ENCODE peak calls at places on chromosomes 11 and 22, in four cellular contexts. R, B, A and P are unnamed samples.

GRCh38 chr11:60791534-60791933 is 6.4 kb downstream of the MS4A10 start:
- DNase-seq in R (no peak), B (no peak), A (no peak), P (no peak)

GRCh38 chr11:108914981-108915380 is 250.1 kb downstream of the DDX10 start:
- DNase-seq in R (no peak), B (no peak), A (no peak), P (no peak)

GRCh38 chr11:60971520-60971919 is at the start of gene CD6:
- DNase-seq in R (no peak), B (no peak), A (no peak), P (no peak)

GRCh38 chr11:37502202-37502601 is 904.2 kb upstream of the RAG2 start:
- DNase-seq in R (no peak), B (no peak), A (no peak), P (no peak)

GRCh38 chr22:19292262-19293230 is 1.0 kb upstream of the CLTCL1 start:
- DNase-seq in R (no peak), B (peak), A (peak), P (peak)

GRCh38 chr11:5488798-5489399 is 414 bp downstream of the OR52D1 start:
- DNase-seq in R (no peak), B (no peak), A (no peak), P (no peak)

GRCh38 chr11:36500315-36500721 is 9.8 kb downstream of the TRAF6 start:
- DNase-seq in R (no peak), B (no peak), A (no peak), P (no peak)

GRCh38 chr11:63682045-63682915 is 980 bp downstream of the RTN3 start:
- DNase-seq in R (no peak), B (no peak), A (no peak), P (no peak)

GRCh38 chr11:15114501-15115475 is at the start of gene INSC:
- DNase-seq in R (no peak), B (no peak), A (no peak), P (peak)

GRCh38 chr22:40276877-40277823 is 69.2 kb upstream of the ADSL start:
- DNase-seq in R (no peak), B (no peak), A (peak), P (no peak)

GRCh38 chr11:10451399-10452116 is 3.5 kb upstream of the AMPD3 start:
- DNase-seq in R (no peak), B (no peak), A (no peak), P (no peak)

GRCh38 chr11:26621147-26621546 is 49.1 kb upstream of the MUC15 start:
- DNase-seq in R (no peak), B (no peak), A (no peak), P (no peak)

GRCh38 chr11:36345084-36345511 is 49.0 kb downstream of the PRR5L start:
- DNase-seq in R (no peak), B (no peak), A (no peak), P (no peak)

GRCh38 chr11:45089845-45090499 is 56.5 kb upstream of the PRDM11 start:
- DNase-seq in R (no peak), B (no peak), A (no peak), P (no peak)

GRCh38 chr11:128774593-128774992 is 80.7 kb downstream of the FLI1 start:
- DNase-seq in R (no peak), B (no peak), A (no peak), P (no peak)

DNA sequence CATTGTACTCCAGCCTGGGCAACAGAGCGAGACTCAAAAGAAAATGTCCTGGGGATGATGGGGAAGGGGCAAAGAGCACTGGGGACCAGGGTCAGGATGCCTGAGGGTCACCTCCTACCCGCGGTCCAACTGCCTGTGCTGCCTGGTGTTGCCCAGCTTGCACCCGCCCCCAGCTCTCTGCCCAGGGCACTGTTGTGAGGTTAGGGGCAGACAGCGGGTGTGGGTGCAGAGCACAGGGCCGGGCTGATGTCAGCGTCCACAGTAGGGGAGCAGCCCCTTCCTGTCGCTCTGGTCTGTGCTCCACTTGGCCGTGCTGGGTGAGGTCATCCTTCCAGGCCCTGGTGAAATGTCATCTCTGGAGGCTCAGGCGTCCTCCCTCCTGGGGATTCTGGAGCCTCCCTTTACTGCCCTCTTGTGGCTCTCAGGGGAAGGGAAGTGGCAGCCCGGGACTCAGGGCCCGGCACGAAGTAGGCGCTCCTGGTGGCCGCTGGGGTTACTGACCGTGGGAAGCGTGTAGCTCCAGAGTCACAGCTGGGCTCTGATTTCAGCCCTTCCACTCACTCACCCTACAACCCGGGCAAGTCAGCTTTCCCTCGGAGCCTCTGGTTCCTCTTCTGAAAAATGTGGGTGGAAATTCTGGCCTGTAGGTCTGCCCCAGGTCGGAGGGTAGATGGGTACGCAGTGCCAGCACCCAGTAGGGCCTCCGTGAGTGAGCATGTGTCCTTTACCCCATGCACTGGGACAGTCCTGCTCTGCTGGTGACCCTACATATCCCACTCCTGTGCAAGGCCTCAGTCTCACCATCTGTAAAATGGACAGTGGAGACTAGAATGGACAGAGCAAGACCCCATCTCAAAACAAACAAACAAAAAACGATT is 17.3 kb upstream of the PRR5 start:
- DNase-seq in R (peak), B (peak), A (peak), P (peak)
- H3K27ac ChIP-seq in R (no peak), B (no peak), A (no peak), P (no peak)

DNA sequence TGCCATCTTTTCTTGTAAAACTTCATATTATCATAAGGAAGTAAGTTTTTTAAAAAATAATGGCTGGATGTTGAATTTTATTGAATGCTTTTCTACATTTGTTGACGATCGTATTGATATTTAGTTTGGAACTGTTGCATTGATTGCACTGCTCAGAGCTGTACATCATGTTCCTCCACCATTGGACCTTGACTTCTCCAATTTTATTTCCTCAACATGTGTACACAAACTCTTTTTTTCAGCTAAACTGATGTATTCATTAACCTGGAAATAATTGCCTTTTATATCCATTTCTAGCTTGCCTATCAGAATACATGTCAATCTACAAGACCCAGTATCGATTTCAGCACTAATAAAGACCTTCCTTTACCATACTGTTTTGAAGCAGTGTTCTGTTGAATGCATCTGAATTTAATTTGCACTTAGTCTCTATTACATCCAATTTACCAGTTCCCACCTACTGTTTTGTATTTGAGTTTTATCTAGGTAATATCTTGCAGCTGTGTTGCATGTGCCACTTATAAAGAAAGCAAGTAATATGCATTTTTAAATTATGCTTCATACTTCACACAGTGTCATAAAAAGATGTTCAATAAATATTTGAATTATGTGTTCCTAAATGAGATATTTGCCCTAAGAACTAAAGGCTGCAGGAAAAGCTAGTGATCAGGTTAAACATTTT is 5.5 kb downstream of the CEP57 start:
- DNase-seq in R (no peak), B (no peak), A (no peak), P (no peak)
- H3K27ac ChIP-seq in R (no peak), B (no peak), A (no peak), P (no peak)

GRCh38 chr22:50188356-50188755 is 2.6 kb downstream of the TRABD start:
- DNase-seq in R (no peak), B (peak), A (no peak), P (peak)

GRCh38 chr22:50184541-50185383 is 951 bp upstream of the TRABD start:
- DNase-seq in R (no peak), B (peak), A (no peak), P (no peak)

GRCh38 chr22:50185384-50186087 is at the start of gene TRABD:
- DNase-seq in R (peak), B (peak), A (peak), P (peak)

GRCh38 chr22:50186789-50187523 is 1.2 kb downstream of the TRABD start:
- DNase-seq in R (no peak), B (peak), A (no peak), P (no peak)

GRCh38 chr22:50186181-50186731 is 543 bp downstream of the TRABD start:
- DNase-seq in R (no peak), B (peak), A (no peak), P (no peak)
- H3K27ac ChIP-seq in R (peak), B (peak), A (peak), P (no peak)

GRCh38 chr11:66346476-66347424 is 679 bp downstream of the B4GAT1 start:
- DNase-seq in R (no peak), B (peak), A (no peak), P (no peak)

GRCh38 chr11:66347425-66348276 is at the start of gene B4GAT1:
- DNase-seq in R (peak), B (peak), A (peak), P (peak)

GRCh38 chr11:66343176-66343575 is 1.7 kb downstream of the BRMS1 start:
- DNase-seq in R (no peak), B (peak), A (no peak), P (peak)

GRCh38 chr11:66344550-66345315 is at the start of gene BRMS1:
- DNase-seq in R (peak), B (peak), A (peak), P (peak)

GRCh38 chr11:66345316-66345649 is 379 bp upstream of the BRMS1 start:
- DNase-seq in R (no peak), B (no peak), A (no peak), P (no peak)
- H3K27ac ChIP-seq in R (peak), B (peak), A (peak), P (peak)

GRCh38 chr22:37534445-37534844 is 15.2 kb upstream of the CARD10 start:
- DNase-seq in R (no peak), B (no peak), A (no peak), P (no peak)
- H3K27ac ChIP-seq in R (no peak), B (no peak), A (no peak), P (no peak)

GRCh38 chr22:42873361-42873760 is 16.3 kb upstream of the ARFGAP3 start:
- DNase-seq in R (no peak), B (no peak), A (no peak), P (no peak)
- H3K27ac ChIP-seq in R (no peak), B (peak), A (no peak), P (no peak)